ENCODE peak calls at places on chromosome 10, in ten cellular contexts. One of them, this sample, is unnamed. For H3K9me3, the result is how much of the 10 kb centered on the place peaks cover.

GRCh38 chr10:96271017-96271815 is at the start of gene BLNK:
- DNase-seq in IMR-90: peak
- DNase-seq in Peyer's patch: peak
- DNase-seq in stomach: peak
- DNase-seq in DND-41: no peak
- DNase-seq in hepatocyte: peak
- DNase-seq in CD8-positive, alpha-beta T cell: no peak
- DNase-seq in tibial artery: peak
- DNase-seq in ascending aorta: peak
- DNase-seq in cardiac muscle cell: peak
- DNase-seq in this sample: peak

GRCh38 chr10:6300106-6300783 is 97.5 kb downstream of the PFKFB3 start:
- DNase-seq in IMR-90: peak
- DNase-seq in CD8-positive, alpha-beta T cell: no peak
- DNase-seq in ascending aorta: no peak
- DNase-seq in Peyer's patch: peak
- DNase-seq in tibial artery: no peak
- DNase-seq in DND-41: peak
- DNase-seq in cardiac muscle cell: peak
- DNase-seq in stomach: no peak
- DNase-seq in hepatocyte: no peak
- DNase-seq in this sample: no peak

GRCh38 chr10:43122096-43122495 is 16.1 kb upstream of the CSGALNACT2 start:
- DNase-seq in DND-41: no peak
- DNase-seq in ascending aorta: no peak
- DNase-seq in CD8-positive, alpha-beta T cell: no peak
- DNase-seq in cardiac muscle cell: no peak
- DNase-seq in hepatocyte: no peak
- DNase-seq in IMR-90: no peak
- DNase-seq in Peyer's patch: peak
- DNase-seq in stomach: peak
- DNase-seq in tibial artery: peak
- DNase-seq in this sample: no peak

GRCh38 chr10:75209325-75210192 is 1.0 kb upstream of the VDAC2 start:
- DNase-seq in ascending aorta: peak
- DNase-seq in cardiac muscle cell: peak
- DNase-seq in CD8-positive, alpha-beta T cell: peak
- DNase-seq in stomach: peak
- DNase-seq in hepatocyte: peak
- DNase-seq in Peyer's patch: peak
- DNase-seq in DND-41: peak
- DNase-seq in IMR-90: peak
- DNase-seq in tibial artery: peak
- DNase-seq in this sample: peak

GRCh38 chr10:15349133-15349532 is 22.0 kb downstream of the FAM171A1 start:
- DNase-seq in stomach: no peak
- DNase-seq in IMR-90: no peak
- DNase-seq in ascending aorta: no peak
- DNase-seq in hepatocyte: no peak
- DNase-seq in CD8-positive, alpha-beta T cell: no peak
- DNase-seq in DND-41: no peak
- DNase-seq in Peyer's patch: peak
- DNase-seq in tibial artery: no peak
- DNase-seq in cardiac muscle cell: no peak
- DNase-seq in this sample: no peak

GRCh38 chr10:63885159-63885558 is 364.0 kb downstream of the REEP3 start:
- DNase-seq in hepatocyte: no peak
- DNase-seq in tibial artery: no peak
- DNase-seq in IMR-90: no peak
- DNase-seq in Peyer's patch: no peak
- DNase-seq in DND-41: no peak
- DNase-seq in CD8-positive, alpha-beta T cell: no peak
- DNase-seq in cardiac muscle cell: no peak
- DNase-seq in stomach: no peak
- DNase-seq in ascending aorta: no peak
- DNase-seq in this sample: no peak

GRCh38 chr10:48705407-48705938 is 20.8 kb downstream of the WDFY4 start:
- DNase-seq in ascending aorta: no peak
- DNase-seq in stomach: no peak
- DNase-seq in DND-41: no peak
- DNase-seq in CD8-positive, alpha-beta T cell: no peak
- DNase-seq in hepatocyte: no peak
- DNase-seq in cardiac muscle cell: no peak
- DNase-seq in IMR-90: no peak
- DNase-seq in Peyer's patch: no peak
- DNase-seq in tibial artery: no peak
- DNase-seq in this sample: no peak

GRCh38 chr10:42988517-42989395 is 88.1 kb upstream of the RET start:
- DNase-seq in CD8-positive, alpha-beta T cell: no peak
- DNase-seq in Peyer's patch: peak
- DNase-seq in hepatocyte: no peak
- DNase-seq in tibial artery: no peak
- DNase-seq in stomach: no peak
- DNase-seq in IMR-90: no peak
- DNase-seq in cardiac muscle cell: peak
- DNase-seq in DND-41: no peak
- DNase-seq in ascending aorta: no peak
- DNase-seq in this sample: no peak

GRCh38 chr10:45059632-45060031 is 58.9 kb downstream of the ZNF22 start:
- DNase-seq in stomach: no peak
- DNase-seq in CD8-positive, alpha-beta T cell: no peak
- DNase-seq in cardiac muscle cell: no peak
- DNase-seq in Peyer's patch: no peak
- DNase-seq in hepatocyte: no peak
- DNase-seq in DND-41: no peak
- DNase-seq in tibial artery: no peak
- DNase-seq in ascending aorta: no peak
- DNase-seq in IMR-90: no peak
- DNase-seq in this sample: no peak

GRCh38 chr10:55370021-55370420 is 569.0 kb upstream of the PCDH15 start:
- DNase-seq in DND-41: no peak
- DNase-seq in stomach: no peak
- DNase-seq in Peyer's patch: no peak
- DNase-seq in IMR-90: no peak
- DNase-seq in ascending aorta: no peak
- DNase-seq in tibial artery: no peak
- DNase-seq in CD8-positive, alpha-beta T cell: no peak
- DNase-seq in hepatocyte: peak
- DNase-seq in cardiac muscle cell: peak
- DNase-seq in this sample: no peak

GRCh38 chr10:93378039-93378438 is 104.1 kb downstream of the MYOF start:
- DNase-seq in stomach: no peak
- DNase-seq in hepatocyte: no peak
- DNase-seq in ascending aorta: no peak
- DNase-seq in CD8-positive, alpha-beta T cell: no peak
- DNase-seq in tibial artery: no peak
- DNase-seq in IMR-90: no peak
- DNase-seq in Peyer's patch: no peak
- DNase-seq in cardiac muscle cell: no peak
- DNase-seq in DND-41: no peak
- DNase-seq in this sample: no peak

GRCh38 chr10:77925795-77926565 is 575 bp downstream of the DLG5 start:
- DNase-seq in tibial artery: peak
- DNase-seq in hepatocyte: peak
- DNase-seq in stomach: peak
- DNase-seq in ascending aorta: no peak
- DNase-seq in IMR-90: no peak
- DNase-seq in cardiac muscle cell: peak
- DNase-seq in DND-41: peak
- DNase-seq in Peyer's patch: peak
- DNase-seq in CD8-positive, alpha-beta T cell: no peak
- DNase-seq in this sample: peak
- TF ChIP-seq CTCF in tibial artery: no peak
- TF ChIP-seq CTCF in hepatocyte: no peak
- TF ChIP-seq CTCF in stomach: no peak
- TF ChIP-seq CTCF in ascending aorta: no peak
- TF ChIP-seq CTCF in IMR-90: no peak
- TF ChIP-seq CTCF in cardiac muscle cell: peak
- TF ChIP-seq CTCF in DND-41: peak
- TF ChIP-seq CTCF in Peyer's patch: no peak
- TF ChIP-seq CTCF in CD8-positive, alpha-beta T cell: no peak
- TF ChIP-seq CTCF in this sample: no peak

DNA sequence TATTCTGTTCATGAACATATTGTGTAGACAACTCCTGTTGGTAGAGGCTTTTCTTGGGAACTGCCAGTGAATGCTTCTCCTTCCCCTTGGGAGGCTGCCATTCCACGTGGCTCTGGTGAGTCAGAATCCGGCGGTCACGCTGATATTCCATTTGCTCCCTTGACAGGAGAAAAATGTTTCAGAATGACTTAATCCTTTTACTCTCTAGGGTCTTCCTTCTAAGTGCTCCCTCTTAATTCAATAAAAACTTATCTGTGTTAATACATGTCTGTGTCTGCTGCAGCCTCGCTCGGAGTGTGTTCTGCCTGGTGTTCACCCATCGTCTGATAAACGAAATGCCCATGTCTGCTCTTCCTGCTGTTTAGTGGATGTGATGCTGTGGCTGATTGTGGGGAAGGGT is 278.6 kb downstream of the ARHGAP12 start:
- DNase-seq in stomach: no peak
- DNase-seq in cardiac muscle cell: peak
- DNase-seq in hepatocyte: peak
- DNase-seq in IMR-90: peak
- DNase-seq in ascending aorta: peak
- DNase-seq in Peyer's patch: peak
- DNase-seq in DND-41: no peak
- DNase-seq in CD8-positive, alpha-beta T cell: no peak
- DNase-seq in tibial artery: peak
- DNase-seq in this sample: peak
- H3K4me3 ChIP-seq in stomach: peak
- H3K4me3 ChIP-seq in cardiac muscle cell: no peak
- H3K4me3 ChIP-seq in hepatocyte: no peak
- H3K4me3 ChIP-seq in IMR-90: no peak
- H3K4me3 ChIP-seq in ascending aorta: peak
- H3K4me3 ChIP-seq in Peyer's patch: no peak
- H3K4me3 ChIP-seq in DND-41: no peak
- H3K4me3 ChIP-seq in CD8-positive, alpha-beta T cell: no peak
- H3K4me3 ChIP-seq in tibial artery: peak
- H3K4me3 ChIP-seq in this sample: peak

GRCh38 chr10:22727663-22728062 is 13.3 kb upstream of the PIP4K2A start:
- DNase-seq in stomach: no peak
- DNase-seq in tibial artery: no peak
- DNase-seq in IMR-90: no peak
- DNase-seq in CD8-positive, alpha-beta T cell: no peak
- DNase-seq in Peyer's patch: no peak
- DNase-seq in ascending aorta: no peak
- DNase-seq in hepatocyte: no peak
- DNase-seq in DND-41: no peak
- DNase-seq in cardiac muscle cell: no peak
- DNase-seq in this sample: no peak
- H3K9me3 ChIP-seq in stomach: under half
- H3K9me3 ChIP-seq in tibial artery: under half
- H3K9me3 ChIP-seq in IMR-90: under half
- H3K9me3 ChIP-seq in CD8-positive, alpha-beta T cell: under half
- H3K9me3 ChIP-seq in Peyer's patch: under half
- H3K9me3 ChIP-seq in ascending aorta: under half
- H3K9me3 ChIP-seq in hepatocyte: under half
- H3K9me3 ChIP-seq in DND-41: under half
- H3K9me3 ChIP-seq in cardiac muscle cell: under half
- H3K9me3 ChIP-seq in this sample: under half

GRCh38 chr10:128268015-128268722 is 141.9 kb upstream of the MKI67 start:
- DNase-seq in tibial artery: no peak
- DNase-seq in ascending aorta: no peak
- DNase-seq in cardiac muscle cell: peak
- DNase-seq in hepatocyte: peak
- DNase-seq in stomach: no peak
- DNase-seq in DND-41: peak
- DNase-seq in CD8-positive, alpha-beta T cell: no peak
- DNase-seq in Peyer's patch: no peak
- DNase-seq in IMR-90: no peak
- DNase-seq in this sample: no peak
- TF ChIP-seq CTCF in tibial artery: no peak
- TF ChIP-seq CTCF in ascending aorta: no peak
- TF ChIP-seq CTCF in cardiac muscle cell: peak
- TF ChIP-seq CTCF in hepatocyte: peak
- TF ChIP-seq CTCF in stomach: no peak
- TF ChIP-seq CTCF in DND-41: peak
- TF ChIP-seq CTCF in CD8-positive, alpha-beta T cell: no peak
- TF ChIP-seq CTCF in Peyer's patch: no peak
- TF ChIP-seq CTCF in IMR-90: peak
- TF ChIP-seq CTCF in this sample: peak

DNA sequence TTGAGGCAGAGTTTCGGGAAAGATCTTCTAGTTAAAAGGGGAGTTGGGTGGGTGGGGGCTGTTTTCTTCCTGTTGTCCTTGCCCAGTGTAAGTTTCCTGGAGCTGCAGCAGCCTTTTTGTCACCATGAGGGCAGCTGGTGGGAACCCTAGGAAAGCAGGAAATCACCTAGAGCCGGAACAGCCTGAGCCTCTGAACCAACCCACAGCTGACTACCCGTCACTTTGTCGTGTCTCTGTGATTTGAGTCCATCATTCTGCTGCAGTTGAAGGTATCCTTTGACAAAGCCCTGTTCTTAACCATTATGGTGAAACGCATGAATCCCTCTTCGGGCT is 1.2 kb upstream of the C10orf143 start:
- DNase-seq in tibial artery: no peak
- DNase-seq in CD8-positive, alpha-beta T cell: no peak
- DNase-seq in IMR-90: no peak
- DNase-seq in DND-41: no peak
- DNase-seq in stomach: no peak
- DNase-seq in hepatocyte: no peak
- DNase-seq in cardiac muscle cell: no peak
- DNase-seq in Peyer's patch: no peak
- DNase-seq in ascending aorta: no peak
- DNase-seq in this sample: peak
- H3K4me3 ChIP-seq in tibial artery: peak
- H3K4me3 ChIP-seq in CD8-positive, alpha-beta T cell: peak
- H3K4me3 ChIP-seq in IMR-90: peak
- H3K4me3 ChIP-seq in DND-41: peak
- H3K4me3 ChIP-seq in stomach: peak
- H3K4me3 ChIP-seq in hepatocyte: peak
- H3K4me3 ChIP-seq in cardiac muscle cell: peak
- H3K4me3 ChIP-seq in Peyer's patch: peak
- H3K4me3 ChIP-seq in ascending aorta: peak
- H3K4me3 ChIP-seq in this sample: peak

GRCh38 chr10:56823849-56824248 is 462.8 kb upstream of the ZWINT start:
- DNase-seq in DND-41: no peak
- DNase-seq in ascending aorta: no peak
- DNase-seq in hepatocyte: no peak
- DNase-seq in stomach: no peak
- DNase-seq in tibial artery: no peak
- DNase-seq in cardiac muscle cell: no peak
- DNase-seq in IMR-90: no peak
- DNase-seq in Peyer's patch: no peak
- DNase-seq in CD8-positive, alpha-beta T cell: no peak
- DNase-seq in this sample: no peak
- H3K9me3 ChIP-seq in DND-41: under half
- H3K9me3 ChIP-seq in ascending aorta: under half
- H3K9me3 ChIP-seq in hepatocyte: under half
- H3K9me3 ChIP-seq in stomach: under half
- H3K9me3 ChIP-seq in tibial artery: under half
- H3K9me3 ChIP-seq in cardiac muscle cell: under half
- H3K9me3 ChIP-seq in IMR-90: under half
- H3K9me3 ChIP-seq in Peyer's patch: under half
- H3K9me3 ChIP-seq in CD8-positive, alpha-beta T cell: under half
- H3K9me3 ChIP-seq in this sample: under half